ENCODE peak calls at places on chromosomes 7 and 10, in four cellular contexts. M is H1, V is K562, C is HepG2. T is an unnamed sample.

GRCh38 chr7:105199372-105199771 is 185.4 kb downstream of the KMT2E start:
- DNase-seq in M (no peak), V (no peak), C (no peak), T (no peak)

GRCh38 chr7:6631605-6632004 is 5.5 kb upstream of the ZNF316 start:
- DNase-seq in M (no peak), V (no peak), C (no peak), T (no peak)

GRCh38 chr7:97179454-97180104 is 62.1 kb downstream of the SDHAF3 start:
- DNase-seq in M (no peak), V (peak), C (peak), T (peak)

GRCh38 chr10:70331486-70332268 is 47.9 kb upstream of the NPFFR1 start:
- DNase-seq in M (no peak), V (peak), C (peak), T (peak)

GRCh38 chr10:116779076-116779687 is 36.8 kb upstream of the HSPA12A start:
- DNase-seq in M (no peak), V (no peak), C (no peak), T (no peak)

GRCh38 chr10:123538401-123539320 is 127.5 kb upstream of the GPR26 start:
- DNase-seq in M (peak), V (no peak), C (no peak), T (no peak)

GRCh38 chr10:63707254-63707910 is 186.2 kb downstream of the REEP3 start:
- DNase-seq in M (no peak), V (peak), C (peak), T (no peak)

GRCh38 chr7:131164025-131164899 is 163.4 kb upstream of the MKLN1 start:
- DNase-seq in M (peak), V (no peak), C (no peak), T (no peak)

GRCh38 chr7:128841961-128842673 is 11.9 kb downstream of the FLNC start:
- DNase-seq in M (peak), V (peak), C (no peak), T (peak)

GRCh38 chr7:85001493-85002345 is 185.1 kb downstream of the SEMA3D start:
- DNase-seq in M (no peak), V (no peak), C (no peak), T (no peak)

GRCh38 chr10:48525113-48525512 is 79.8 kb downstream of the ARHGAP22 start:
- DNase-seq in M (peak), V (no peak), C (no peak), T (no peak)

GRCh38 chr10:78267598-78267997 is 233.9 kb downstream of the RPS24 start:
- DNase-seq in M (no peak), V (no peak), C (no peak), T (no peak)

GRCh38 chr10:75003891-75004290 is 107.6 kb upstream of the SAMD8 start:
- DNase-seq in M (no peak), V (no peak), C (no peak), T (no peak)

GRCh38 chr10:112738586-112739218 is 211.3 kb upstream of the TCF7L2 start:
- DNase-seq in M (no peak), V (no peak), C (peak), T (no peak)

GRCh38 chr7:106283831-106284515 is 810 bp downstream of the NAMPT start:
- DNase-seq in M (no peak), V (peak), C (peak), T (no peak)

GRCh38 chr7:92704858-92705257 is 114.7 kb upstream of the FAM133B start:
- DNase-seq in M (no peak), V (no peak), C (no peak), T (no peak)

GRCh38 chr7:134630890-134631289 is 15.8 kb upstream of the BPGM start:
- DNase-seq in M (no peak), V (no peak), C (no peak), T (no peak)

GRCh38 chr7:72362246-72362645 is 49.9 kb downstream of the CALN1 start:
- DNase-seq in M (no peak), V (no peak), C (no peak), T (no peak)

GRCh38 chr7:77940647-77941046 is 142.1 kb downstream of the PHTF2 start:
- DNase-seq in M (no peak), V (peak), C (peak), T (no peak)

GRCh38 chr7:54409917-54410316 is 132.3 kb upstream of the VSTM2A start:
- DNase-seq in M (no peak), V (no peak), C (no peak), T (no peak)

GRCh38 chr7:108415821-108416536 is 40.3 kb downstream of the NRCAM start:
- DNase-seq in M (no peak), V (no peak), C (no peak), T (no peak)

GRCh38 chr10:97771055-97771811 is 566 bp downstream of the SFRP5 start:
- DNase-seq in M (peak), V (peak), C (no peak), T (peak)

GRCh38 chr7:64223366-64223765 is 4.9 kb upstream of the ZNF679 start:
- DNase-seq in M (no peak), V (no peak), C (no peak), T (no peak)

GRCh38 chr7:151408839-151409554 is 841 bp downstream of the WDR86 start:
- DNase-seq in M (peak), V (no peak), C (peak), T (peak)

GRCh38 chr10:114753126-114753525 is 68.5 kb upstream of the FHIP2A start:
- DNase-seq in M (no peak), V (no peak), C (no peak), T (no peak)

GRCh38 chr10:42952931-42953683 is 123.8 kb upstream of the RET start:
- DNase-seq in M (peak), V (no peak), C (no peak), T (peak)

GRCh38 chr10:110010076-110011069 is 2.6 kb downstream of the ADD3 start:
- DNase-seq in M (no peak), V (no peak), C (peak), T (no peak)

GRCh38 chr7:93307131-93307660 is 75.0 kb downstream of the VPS50 start:
- DNase-seq in M (no peak), V (no peak), C (peak), T (no peak)

GRCh38 chr10:102342958-102343357 is 52.5 kb upstream of the NFKB2 start:
- DNase-seq in M (no peak), V (no peak), C (no peak), T (no peak)

GRCh38 chr10:34933676-34934075 is 118.6 kb upstream of the PARD3 start:
- DNase-seq in M (no peak), V (no peak), C (no peak), T (no peak)

GRCh38 chr7:157621131-157621681 is 284.4 kb downstream of the DNAJB6 start:
- DNase-seq in M (no peak), V (no peak), C (no peak), T (no peak)
- TF ChIP-seq JUN in M (no peak), V (no peak), C (no peak), T (no peak)

DNA sequence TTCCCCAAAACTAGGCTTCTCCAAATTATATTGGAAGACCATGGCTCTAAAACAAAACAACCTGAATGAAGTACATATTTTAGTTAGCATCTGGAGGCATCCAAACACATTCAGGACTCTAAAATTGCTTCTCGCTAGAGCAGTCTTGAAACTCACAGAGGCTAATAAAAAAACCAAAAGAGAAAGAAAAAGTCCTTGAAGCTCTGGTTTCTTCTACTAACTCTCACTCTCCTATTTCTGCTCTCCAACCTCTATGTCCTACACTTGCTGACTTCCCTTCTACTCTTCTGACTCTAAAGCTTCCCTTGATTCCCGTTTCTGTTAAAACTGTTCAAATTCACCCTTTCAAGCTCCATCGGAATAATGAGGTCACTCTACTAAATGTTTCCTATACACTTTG is 370.7 kb upstream of the HPS1 start:
- DNase-seq in M (no peak), V (no peak), C (no peak), T (no peak)
- TF ChIP-seq ATF2 in M (no peak), V (no peak), C (no peak), T (no peak)

GRCh38 chr10:132714096-132714721 is 71.7 kb downstream of the NKX6-2 start:
- DNase-seq in M (peak), V (no peak), C (no peak), T (peak)

GRCh38 chr10:132713421-132714095 is 72.4 kb downstream of the NKX6-2 start:
- DNase-seq in M (no peak), V (no peak), C (no peak), T (no peak)

GRCh38 chr10:132716691-132717490 is 69.1 kb downstream of the NKX6-2 start:
- DNase-seq in M (no peak), V (no peak), C (no peak), T (no peak)

GRCh38 chr10:132714906-132715790 is 70.8 kb downstream of the NKX6-2 start:
- DNase-seq in M (no peak), V (no peak), C (no peak), T (no peak)

GRCh38 chr10:132715791-132716680 is 69.9 kb downstream of the NKX6-2 start:
- DNase-seq in M (no peak), V (no peak), C (no peak), T (no peak)
- TF ChIP-seq JUN in M (no peak), V (no peak), C (no peak), T (no peak)

DNA sequence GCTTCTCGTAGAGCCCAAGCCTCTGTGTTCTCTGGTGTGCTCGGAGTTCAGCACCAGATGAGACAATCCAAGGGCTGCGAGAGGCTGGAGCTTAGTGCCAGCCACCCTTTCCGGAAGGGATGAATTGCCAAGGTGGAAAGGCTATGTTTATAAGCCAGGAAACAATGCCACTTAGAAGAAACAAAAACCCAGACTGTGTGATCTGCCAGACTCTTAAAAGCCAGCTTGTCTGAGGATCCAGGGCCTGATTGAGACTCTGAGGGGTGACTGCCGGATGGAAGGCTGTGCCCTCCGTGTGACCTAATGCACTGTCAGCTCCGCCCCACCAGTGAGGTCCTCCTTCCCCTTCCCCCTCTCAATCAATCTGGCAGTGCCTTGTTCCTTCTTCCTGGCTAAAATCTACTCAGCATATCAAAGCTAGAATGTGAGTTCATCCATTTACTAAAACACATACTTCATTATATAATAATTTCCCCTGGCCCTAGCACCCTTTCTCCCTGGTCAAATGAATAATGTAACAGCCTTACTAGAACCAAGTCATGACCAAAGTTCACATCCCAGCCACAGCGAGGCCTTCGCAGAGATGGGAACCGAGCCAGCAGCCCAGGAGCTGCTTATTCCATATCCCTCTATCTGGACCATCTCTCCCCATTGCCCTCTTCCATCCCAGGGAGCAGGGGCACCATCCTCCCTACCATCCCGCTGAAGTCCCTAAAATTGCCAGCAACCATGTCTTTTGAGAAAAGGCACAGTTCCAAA is 25.5 kb downstream of the FAM107B start:
- DNase-seq in M (no peak), V (no peak), C (peak), T (no peak)
- TF ChIP-seq ATF2 in M (no peak), V (no peak), C (no peak), T (no peak)

GRCh38 chr10:31484407-31485135 is 165.6 kb downstream of the ZEB1 start:
- DNase-seq in M (no peak), V (no peak), C (no peak), T (no peak)
- TF ChIP-seq JUN in M (no peak), V (no peak), C (no peak), T (no peak)

GRCh38 chr10:68553138-68553537 is 7.0 kb upstream of the TET1 start:
- DNase-seq in M (no peak), V (no peak), C (no peak), T (no peak)

GRCh38 chr10:68553599-68553998 is 6.5 kb upstream of the TET1 start:
- DNase-seq in M (no peak), V (no peak), C (no peak), T (no peak)

DNA sequence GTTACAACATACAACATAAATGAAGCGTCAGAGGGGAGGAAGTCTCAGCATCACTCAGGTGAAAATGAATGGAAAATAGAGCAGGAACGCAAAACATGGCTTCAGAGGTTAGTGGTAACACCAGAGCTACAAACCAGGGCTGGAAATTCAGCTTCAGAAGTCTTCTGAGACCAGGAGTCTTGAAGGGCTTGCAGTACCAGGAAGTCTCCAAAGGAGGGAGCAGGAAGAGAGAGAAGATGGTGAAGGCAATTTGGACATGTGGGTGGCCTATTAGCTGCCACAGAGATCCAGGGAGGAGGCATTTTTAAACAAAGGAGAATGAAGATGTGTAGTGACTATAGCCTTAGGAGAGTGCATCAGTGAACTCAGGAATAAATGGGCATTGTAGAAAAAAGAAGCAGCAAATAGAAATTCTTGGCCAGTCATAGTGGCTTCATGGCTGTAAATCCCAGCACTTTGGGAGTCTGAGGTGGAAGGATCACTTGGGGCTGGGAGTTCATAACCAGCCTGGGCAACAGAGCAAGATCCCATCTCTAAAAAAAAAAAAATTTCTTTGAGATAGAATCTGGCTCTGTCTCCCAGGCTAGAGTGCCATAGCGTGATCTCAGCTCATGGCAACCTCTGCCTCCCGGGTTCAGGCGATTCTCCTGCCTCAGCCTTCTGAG is 9.3 kb upstream of the TET1 start:
- DNase-seq in M (peak), V (peak), C (peak), T (peak)
- TF ChIP-seq ATF2 in M (no peak), V (no peak), C (no peak), T (no peak)

GRCh38 chr10:29621161-29621560 is 13.6 kb downstream of the SVIL start:
- DNase-seq in M (no peak), V (no peak), C (peak), T (peak)
- TF ChIP-seq JUN in M (no peak), V (no peak), C (no peak), T (no peak)

GRCh38 chr7:155373359-155374273 is 75.9 kb downstream of the INSIG1 start:
- DNase-seq in M (peak), V (no peak), C (no peak), T (peak)

GRCh38 chr7:155374276-155375252 is 76.9 kb downstream of the INSIG1 start:
- DNase-seq in M (peak), V (no peak), C (no peak), T (no peak)

GRCh38 chr7:155377837-155378579 is 79.9 kb upstream of the EN2 start:
- DNase-seq in M (peak), V (no peak), C (no peak), T (peak)

GRCh38 chr7:155377071-155377836 is 79.6 kb downstream of the INSIG1 start:
- DNase-seq in M (no peak), V (no peak), C (no peak), T (no peak)

DNA sequence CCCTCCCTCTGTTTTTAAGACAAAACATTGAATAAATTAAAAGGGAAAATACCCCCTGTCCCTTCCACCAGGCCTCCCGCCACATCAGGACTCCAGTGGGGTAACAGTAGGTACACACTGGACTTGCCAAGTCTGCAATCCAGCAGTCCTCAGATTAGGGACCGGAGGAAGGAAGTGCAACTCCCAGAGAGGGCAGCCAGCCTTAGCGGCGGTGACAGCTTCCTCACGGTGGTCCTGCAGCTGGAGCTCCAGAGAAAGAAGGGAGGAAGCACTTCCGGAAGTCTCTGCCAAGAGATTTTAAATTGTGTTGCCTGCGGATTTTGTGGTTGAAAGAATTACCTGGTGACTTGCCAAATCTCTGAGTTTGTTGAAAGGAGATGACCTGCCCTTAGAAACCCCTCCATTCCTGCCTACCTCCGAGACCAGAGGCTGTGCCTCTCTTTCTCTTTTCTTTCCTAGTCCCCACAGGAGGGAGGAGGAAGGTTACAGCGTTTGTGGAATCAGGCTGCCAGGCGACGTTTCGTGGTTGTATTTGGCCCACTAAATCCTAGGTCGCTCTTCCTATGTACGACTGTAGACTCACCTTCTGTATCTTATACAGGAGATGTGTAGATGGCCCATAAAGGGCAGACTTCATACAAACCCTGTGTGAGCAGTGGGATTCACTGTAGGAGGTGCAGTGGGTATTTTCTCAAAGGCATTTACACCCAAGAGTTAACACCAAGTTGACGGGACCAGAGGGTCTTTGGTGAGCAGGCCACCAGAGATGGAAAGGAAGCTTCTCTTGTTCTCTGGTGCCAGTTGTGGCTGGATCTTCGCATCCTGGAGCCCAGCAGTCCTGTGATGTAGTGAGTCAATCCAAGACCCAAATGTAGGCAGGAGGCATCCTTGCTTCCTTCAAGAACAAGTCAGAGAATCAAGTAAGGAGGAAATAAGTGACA is 77.9 kb downstream of the INSIG1 start:
- DNase-seq in M (peak), V (no peak), C (no peak), T (no peak)
- TF ChIP-seq ATF2 in M (no peak), V (no peak), C (no peak), T (no peak)